ENCODE peak calls at places on chromosomes 4 and X, in six cellular contexts. One of them, this sample, is unnamed.

GRCh38 chrX:63439580-63439979 is 88.4 kb upstream of the SPIN4 start:
- DNase-seq in GM06990: no peak
- DNase-seq in K562: no peak
- DNase-seq in body of pancreas: no peak
- DNase-seq in endothelial cell: no peak
- DNase-seq in lower leg skin: no peak
- DNase-seq in this sample: no peak

GRCh38 chr4:54090804-54091623 is 8.9 kb upstream of the GSX2 start:
- DNase-seq in body of pancreas: peak; percentile 27
- DNase-seq in GM06990: no peak
- DNase-seq in lower leg skin: peak; percentile 88
- DNase-seq in K562: peak; percentile 30
- DNase-seq in endothelial cell: no peak
- DNase-seq in this sample: no peak

GRCh38 chr4:69759189-69759604 is 1.2 kb downstream of the SULT1B1 start:
- DNase-seq in lower leg skin: no peak
- DNase-seq in K562: no peak
- DNase-seq in GM06990: no peak
- DNase-seq in body of pancreas: no peak
- DNase-seq in endothelial cell: no peak
- DNase-seq in this sample: no peak

GRCh38 chr4:81405900-81406401 is 65.8 kb downstream of the RASGEF1B start:
- DNase-seq in endothelial cell: peak; percentile 54
- DNase-seq in GM06990: peak; percentile 17
- DNase-seq in lower leg skin: no peak
- DNase-seq in K562: peak; percentile 75
- DNase-seq in body of pancreas: peak; percentile 31
- DNase-seq in this sample: no peak

GRCh38 chr4:53923921-53924320 is 140.5 kb downstream of the CHIC2 start:
- DNase-seq in GM06990: no peak
- DNase-seq in K562: no peak
- DNase-seq in lower leg skin: no peak
- DNase-seq in body of pancreas: no peak
- DNase-seq in endothelial cell: no peak
- DNase-seq in this sample: no peak

GRCh38 chr4:16165931-16166330 is 60.3 kb downstream of the TAPT1 start:
- DNase-seq in endothelial cell: peak; percentile 37
- DNase-seq in lower leg skin: no peak
- DNase-seq in GM06990: no peak
- DNase-seq in K562: no peak
- DNase-seq in body of pancreas: no peak
- DNase-seq in this sample: no peak

GRCh38 chrX:39299615-39300014 is 498.4 kb downstream of the MID1IP1 start:
- DNase-seq in endothelial cell: no peak
- DNase-seq in GM06990: no peak
- DNase-seq in body of pancreas: no peak
- DNase-seq in lower leg skin: no peak
- DNase-seq in K562: no peak
- DNase-seq in this sample: no peak

GRCh38 chr4:40340034-40340433 is 4.9 kb downstream of the CHRNA9 start:
- DNase-seq in endothelial cell: no peak
- DNase-seq in K562: no peak
- DNase-seq in GM06990: no peak
- DNase-seq in body of pancreas: no peak
- DNase-seq in lower leg skin: no peak
- DNase-seq in this sample: no peak

GRCh38 chr4:1247811-1248261 is 1.1 kb downstream of the CTBP1 start:
- DNase-seq in body of pancreas: no peak
- DNase-seq in endothelial cell: no peak
- DNase-seq in K562: peak; percentile 50
- DNase-seq in GM06990: no peak
- DNase-seq in lower leg skin: peak; percentile 88
- DNase-seq in this sample: no peak

GRCh38 chrX:14497184-14497666 is 32.1 kb upstream of the GLRA2 start:
- DNase-seq in GM06990: peak; percentile 29
- DNase-seq in endothelial cell: no peak
- DNase-seq in body of pancreas: no peak
- DNase-seq in K562: no peak
- DNase-seq in lower leg skin: no peak
- DNase-seq in this sample: no peak

GRCh38 chr4:76585270-76585669 is 150.2 kb downstream of the SHROOM3 start:
- DNase-seq in GM06990: no peak
- DNase-seq in endothelial cell: no peak
- DNase-seq in K562: no peak
- DNase-seq in body of pancreas: no peak
- DNase-seq in lower leg skin: no peak
- DNase-seq in this sample: no peak

GRCh38 chrX:9670136-9670905 is 95.3 kb downstream of the GPR143 start:
- DNase-seq in body of pancreas: no peak
- DNase-seq in endothelial cell: no peak
- DNase-seq in lower leg skin: no peak
- DNase-seq in K562: peak; percentile 23
- DNase-seq in GM06990: no peak
- DNase-seq in this sample: no peak

GRCh38 chr4:23889814-23890269 is at the start of gene PPARGC1A:
- DNase-seq in K562: peak; percentile 10
- DNase-seq in GM06990: no peak
- DNase-seq in body of pancreas: peak; percentile 47
- DNase-seq in endothelial cell: no peak
- DNase-seq in lower leg skin: peak; percentile 87
- DNase-seq in this sample: no peak

GRCh38 chr4:123568936-123569335 is 172.3 kb downstream of the SPRY1 start:
- DNase-seq in endothelial cell: no peak
- DNase-seq in GM06990: no peak
- DNase-seq in body of pancreas: no peak
- DNase-seq in K562: no peak
- DNase-seq in lower leg skin: no peak
- DNase-seq in this sample: no peak

GRCh38 chr4:858136-858535 is 32.2 kb upstream of the CPLX1 start:
- DNase-seq in GM06990: no peak
- DNase-seq in lower leg skin: no peak
- DNase-seq in K562: no peak
- DNase-seq in endothelial cell: no peak
- DNase-seq in body of pancreas: no peak
- DNase-seq in this sample: no peak

GRCh38 chrX:32455704-32456103 is 755.6 kb downstream of the DMD start:
- DNase-seq in endothelial cell: no peak
- DNase-seq in lower leg skin: no peak
- DNase-seq in body of pancreas: no peak
- DNase-seq in K562: no peak
- DNase-seq in GM06990: no peak
- DNase-seq in this sample: no peak

GRCh38 chr4:113563691-113564378 is 197.7 kb downstream of the CAMK2D start:
- DNase-seq in lower leg skin: no peak
- DNase-seq in K562: no peak
- DNase-seq in endothelial cell: no peak
- DNase-seq in body of pancreas: no peak
- DNase-seq in GM06990: no peak
- DNase-seq in this sample: no peak

GRCh38 chrX:12974217-12974796 is 603 bp upstream of the TMSB4X start:
- DNase-seq in lower leg skin: peak; percentile 93
- DNase-seq in body of pancreas: peak; percentile 52
- DNase-seq in K562: peak; percentile 62
- DNase-seq in GM06990: no peak
- DNase-seq in endothelial cell: no peak
- DNase-seq in this sample: no peak

GRCh38 chr4:165112258-165113156 is at the start of gene TMEM192:
- DNase-seq in K562: peak; percentile 98
- DNase-seq in body of pancreas: peak; percentile 96
- DNase-seq in endothelial cell: peak; percentile 96
- DNase-seq in lower leg skin: peak; percentile 99
- DNase-seq in GM06990: peak; percentile 93
- DNase-seq in this sample: peak; percentile 78

GRCh38 chr4:146192060-146192459 is 16.5 kb downstream of the LSM6 start:
- DNase-seq in lower leg skin: no peak
- DNase-seq in body of pancreas: no peak
- DNase-seq in GM06990: no peak
- DNase-seq in endothelial cell: no peak
- DNase-seq in K562: peak; percentile 14
- DNase-seq in this sample: no peak

GRCh38 chrX:113384628-113385027 is 544.0 kb upstream of the AMOT start:
- DNase-seq in GM06990: no peak
- DNase-seq in body of pancreas: no peak
- DNase-seq in K562: no peak
- DNase-seq in endothelial cell: no peak
- DNase-seq in lower leg skin: no peak
- DNase-seq in this sample: peak; percentile 3

DNA sequence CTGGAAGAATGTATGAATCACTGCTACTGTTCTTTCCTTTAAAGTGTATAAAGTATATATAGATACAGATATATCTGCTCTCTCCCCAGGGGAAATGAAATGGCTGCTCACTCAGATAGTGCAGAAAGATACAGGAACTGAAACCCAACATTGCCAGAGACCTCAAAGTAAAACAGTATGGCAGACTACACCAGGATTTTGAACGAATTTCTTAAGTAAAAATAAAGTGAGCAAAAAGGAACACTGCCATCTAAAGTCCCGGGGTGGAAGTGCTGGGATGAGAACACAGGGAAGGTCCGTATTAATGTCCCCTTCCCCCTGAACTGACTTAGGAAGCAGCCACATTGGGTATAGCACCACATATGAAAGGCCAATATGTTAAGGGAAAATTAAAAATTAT is 93.4 kb downstream of the TMA16 start:
- DNase-seq in endothelial cell: no peak
- DNase-seq in K562: no peak
- DNase-seq in GM06990: peak; percentile 44
- DNase-seq in body of pancreas: no peak
- DNase-seq in lower leg skin: no peak
- DNase-seq in this sample: no peak
- TF ChIP-seq CTCF in endothelial cell: peak; percentile 32
- TF ChIP-seq CTCF in K562: no peak
- TF ChIP-seq CTCF in GM06990: peak; percentile 55
- TF ChIP-seq CTCF in body of pancreas: no peak
- TF ChIP-seq CTCF in lower leg skin: no peak
- TF ChIP-seq CTCF in this sample: no peak

GRCh38 chrX:105527759-105528158 is 294.6 kb upstream of the NRK start:
- DNase-seq in endothelial cell: no peak
- DNase-seq in K562: no peak
- DNase-seq in lower leg skin: no peak
- DNase-seq in GM06990: no peak
- DNase-seq in body of pancreas: no peak
- DNase-seq in this sample: no peak

DNA sequence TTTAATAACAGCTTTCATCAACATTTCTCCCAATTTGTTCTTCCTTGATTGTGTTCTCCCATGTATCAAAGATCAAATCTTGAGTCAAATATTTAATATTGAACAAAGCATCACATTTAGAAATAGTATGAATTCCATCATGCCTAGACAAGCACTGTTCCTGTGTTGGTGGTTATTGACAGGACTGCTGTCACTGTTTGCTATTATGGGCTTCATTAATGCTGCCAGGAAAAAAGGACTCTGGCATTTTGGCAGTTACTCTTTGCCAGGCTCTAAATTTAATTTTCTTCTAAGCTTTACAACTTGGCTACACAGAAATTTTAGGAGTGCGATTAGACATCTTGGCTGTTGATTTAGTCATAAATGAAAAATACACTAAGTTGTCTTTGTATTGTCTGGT is 295.9 kb upstream of the NRK start:
- DNase-seq in body of pancreas: no peak
- DNase-seq in GM06990: no peak
- DNase-seq in lower leg skin: no peak
- DNase-seq in endothelial cell: no peak
- DNase-seq in K562: no peak
- DNase-seq in this sample: no peak
- TF ChIP-seq CTCF in body of pancreas: no peak
- TF ChIP-seq CTCF in GM06990: no peak
- TF ChIP-seq CTCF in lower leg skin: no peak
- TF ChIP-seq CTCF in endothelial cell: no peak
- TF ChIP-seq CTCF in K562: no peak
- TF ChIP-seq CTCF in this sample: no peak

DNA sequence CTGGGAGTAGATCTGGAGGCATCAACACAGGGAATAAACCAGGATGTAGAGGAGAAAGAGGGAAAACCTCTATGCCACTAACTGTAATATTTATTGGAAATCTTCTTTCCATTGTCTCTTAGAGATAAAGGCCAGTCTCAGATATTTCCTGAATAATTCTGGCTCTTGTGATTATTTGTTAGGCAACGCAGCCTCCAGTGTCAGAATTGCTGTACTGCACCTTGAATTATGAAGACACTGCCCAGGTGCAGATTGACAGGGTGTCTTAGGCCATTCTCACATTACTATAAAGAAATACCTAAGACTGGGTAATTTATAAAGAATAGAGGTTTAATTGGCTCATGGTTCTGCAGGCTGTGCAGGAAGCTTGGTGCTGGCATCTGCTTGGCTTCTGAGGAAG is 100.7 kb upstream of the ZDHHC15 start:
- DNase-seq in GM06990: no peak
- DNase-seq in body of pancreas: no peak
- DNase-seq in lower leg skin: no peak
- DNase-seq in endothelial cell: peak; percentile 9
- DNase-seq in K562: no peak
- DNase-seq in this sample: no peak
- TF ChIP-seq CTCF in GM06990: peak; percentile 14
- TF ChIP-seq CTCF in body of pancreas: no peak
- TF ChIP-seq CTCF in lower leg skin: no peak
- TF ChIP-seq CTCF in endothelial cell: no peak
- TF ChIP-seq CTCF in K562: no peak
- TF ChIP-seq CTCF in this sample: peak; percentile 25

GRCh38 chr4:182653596-182653995 is 263.6 kb downstream of the DCTD start:
- DNase-seq in endothelial cell: no peak
- DNase-seq in body of pancreas: no peak
- DNase-seq in lower leg skin: no peak
- DNase-seq in K562: no peak
- DNase-seq in GM06990: no peak
- DNase-seq in this sample: no peak
- TF ChIP-seq CTCF in endothelial cell: no peak
- TF ChIP-seq CTCF in body of pancreas: no peak
- TF ChIP-seq CTCF in lower leg skin: no peak
- TF ChIP-seq CTCF in K562: no peak
- TF ChIP-seq CTCF in GM06990: no peak
- TF ChIP-seq CTCF in this sample: no peak

DNA sequence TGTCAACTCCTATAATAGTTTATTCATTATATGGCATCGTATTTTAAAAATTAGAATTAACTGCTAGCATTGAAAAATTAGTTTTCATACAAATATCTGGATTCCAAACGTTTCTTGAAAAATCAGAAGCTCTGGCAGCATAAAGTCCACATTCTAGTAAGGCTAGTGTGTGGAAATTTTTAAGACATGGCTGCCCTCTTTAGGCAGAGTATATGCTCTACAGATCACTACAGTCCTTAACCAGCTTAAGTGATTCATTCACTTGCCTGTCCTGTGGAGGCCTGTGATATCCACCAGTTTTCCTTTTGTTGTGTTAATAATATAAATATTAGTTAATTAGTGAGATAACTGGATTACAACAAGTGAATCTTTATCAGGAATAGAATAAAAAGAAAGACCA is 287.2 kb downstream of the OPHN1 start:
- DNase-seq in endothelial cell: no peak
- DNase-seq in body of pancreas: no peak
- DNase-seq in GM06990: no peak
- DNase-seq in K562: no peak
- DNase-seq in lower leg skin: no peak
- DNase-seq in this sample: no peak
- TF ChIP-seq CTCF in endothelial cell: no peak
- TF ChIP-seq CTCF in body of pancreas: no peak
- TF ChIP-seq CTCF in GM06990: peak; percentile 26
- TF ChIP-seq CTCF in K562: peak; percentile 17
- TF ChIP-seq CTCF in lower leg skin: no peak
- TF ChIP-seq CTCF in this sample: peak; percentile 9

This sample was measured in thoracic aorta.